ENCODE peak calls at places on chromosomes 5 and 9, in five cellular contexts. T is hepatocyte, S is mammary epithelial cell, E is HepG2, B is Peyer's patch. G is an unnamed sample.

GRCh38 chr9:129011761-129012281 is 16.3 kb downstream of the SH3GLB2 start:
- DNase-seq in T (no peak), S (no peak), E (no peak), B (no peak), G (no peak)

GRCh38 chr5:173196133-173196952 is 38.7 kb downstream of the NKX2-5 start:
- DNase-seq in T (no peak), S (no peak), E (peak), B (no peak), G (no peak)

GRCh38 chr5:79109527-79110492 is 1.8 kb upstream of the BHMT start:
- DNase-seq in T (peak), S (no peak), E (peak), B (peak), G (no peak)

GRCh38 chr5:29972597-29972996 is 1220.9 kb upstream of the CDH6 start:
- DNase-seq in T (no peak), S (no peak), E (no peak), B (no peak), G (no peak)

GRCh38 chr5:117182104-117182503 is 607.5 kb upstream of the SEMA6A start:
- DNase-seq in T (no peak), S (no peak), E (no peak), B (no peak), G (no peak)

GRCh38 chr9:70995511-70995910 is 125.9 kb downstream of the TRPM3 start:
- DNase-seq in T (no peak), S (no peak), E (no peak), B (no peak), G (no peak)

GRCh38 chr5:180844432-180844831 is 16.6 kb downstream of the ZFP62 start:
- DNase-seq in T (no peak), S (no peak), E (no peak), B (no peak), G (no peak)

GRCh38 chr9:132998861-132999635 is 20.6 kb downstream of the GFI1B start:
- DNase-seq in T (no peak), S (no peak), E (no peak), B (no peak), G (no peak)

GRCh38 chr9:131986089-131986488 is 93.6 kb downstream of the MED27 start:
- DNase-seq in T (no peak), S (no peak), E (no peak), B (no peak), G (no peak)

GRCh38 chr9:108620767-108621166 is 235.0 kb downstream of the ACTL7B start:
- DNase-seq in T (no peak), S (no peak), E (no peak), B (no peak), G (no peak)

GRCh38 chr5:174165406-174165805 is 119.9 kb downstream of the NSG2 start:
- DNase-seq in T (no peak), S (no peak), E (no peak), B (no peak), G (no peak)

GRCh38 chr9:132235894-132236661 is 74.2 kb downstream of the NTNG2 start:
- DNase-seq in T (peak), S (peak), E (peak), B (peak), G (peak)

GRCh38 chr9:91192785-91193657 is 168.7 kb downstream of the AUH start:
- DNase-seq in T (peak), S (peak), E (peak), B (peak), G (peak)

GRCh38 chr9:36935332-36935731 is 98.7 kb downstream of the PAX5 start:
- DNase-seq in T (no peak), S (no peak), E (no peak), B (no peak), G (no peak)

GRCh38 chr5:120682851-120683250 is 218.8 kb downstream of the PRR16 start:
- DNase-seq in T (no peak), S (no peak), E (no peak), B (no peak), G (no peak)

GRCh38 chr9:137082222-137082924 is 4.4 kb upstream of the MAN1B1 start:
- DNase-seq in T (no peak), S (no peak), E (no peak), B (no peak), G (no peak)

GRCh38 chr5:5154733-5155132 is 14.6 kb downstream of the ADAMTS16 start:
- DNase-seq in T (no peak), S (no peak), E (no peak), B (no peak), G (no peak)

GRCh38 chr5:6725448-6725847 is 12.2 kb downstream of the TENT4A start:
- DNase-seq in T (no peak), S (no peak), E (no peak), B (no peak), G (no peak)

GRCh38 chr9:72137697-72138365 is 11.4 kb upstream of the GDA start:
- DNase-seq in T (no peak), S (no peak), E (no peak), B (no peak), G (no peak)

GRCh38 chr5:10118150-10118549 is 131.5 kb downstream of the ATPSCKMT start:
- DNase-seq in T (no peak), S (no peak), E (no peak), B (no peak), G (no peak)

GRCh38 chr9:96080364-96080763 is 204.9 kb downstream of the ERCC6L2 start:
- DNase-seq in T (peak), S (peak), E (no peak), B (no peak), G (no peak)

GRCh38 chr9:97747201-97747965 is 50.2 kb upstream of the XPA start:
- DNase-seq in T (peak), S (no peak), E (no peak), B (no peak), G (no peak)

GRCh38 chr9:82038897-82039296 is 50.3 kb downstream of the SPATA31D1 start:
- DNase-seq in T (no peak), S (no peak), E (no peak), B (no peak), G (no peak)

GRCh38 chr5:61967681-61968080 is 338.3 kb upstream of the KIF2A start:
- DNase-seq in T (no peak), S (no peak), E (no peak), B (no peak), G (no peak)

GRCh38 chr9:76181020-76181641 is 213.1 kb downstream of the RFK start:
- DNase-seq in T (peak), S (peak), E (no peak), B (no peak), G (peak)

GRCh38 chr5:149747141-149747832 is 17.2 kb downstream of the PPARGC1B start:
- DNase-seq in T (peak), S (peak), E (no peak), B (peak), G (no peak)

DNA sequence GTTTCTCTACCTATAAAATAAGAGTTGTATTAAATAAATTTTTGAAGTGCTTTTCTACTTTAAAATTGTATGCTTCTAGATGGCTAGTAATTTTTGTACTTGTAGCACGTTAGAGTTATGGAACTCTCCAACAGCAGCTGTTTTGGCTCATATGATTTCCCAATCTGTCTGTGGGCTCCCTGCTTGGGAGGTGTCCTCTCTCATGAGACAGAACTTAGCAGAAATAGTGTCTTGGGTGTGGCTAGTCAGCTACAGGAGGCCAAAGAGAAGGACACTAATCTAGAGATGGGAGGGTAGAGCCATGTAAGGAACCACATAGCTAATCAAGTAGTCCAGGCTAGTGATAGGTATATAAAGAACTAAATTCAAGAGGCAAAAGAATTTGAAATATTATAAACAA is 78.4 kb upstream of the DAB2 start:
- DNase-seq in T (no peak), S (no peak), E (no peak), B (peak), G (no peak)
- H3K4me3 ChIP-seq in T (no peak), S (no peak), E (no peak), B (no peak), G (no peak)

GRCh38 chr5:100903036-100903887 is at the start of gene ST8SIA4:
- DNase-seq in T (peak), S (peak), E (no peak), B (peak), G (peak)
- H3K4me3 ChIP-seq in T (peak), S (peak), E (no peak), B (peak), G (peak)

DNA sequence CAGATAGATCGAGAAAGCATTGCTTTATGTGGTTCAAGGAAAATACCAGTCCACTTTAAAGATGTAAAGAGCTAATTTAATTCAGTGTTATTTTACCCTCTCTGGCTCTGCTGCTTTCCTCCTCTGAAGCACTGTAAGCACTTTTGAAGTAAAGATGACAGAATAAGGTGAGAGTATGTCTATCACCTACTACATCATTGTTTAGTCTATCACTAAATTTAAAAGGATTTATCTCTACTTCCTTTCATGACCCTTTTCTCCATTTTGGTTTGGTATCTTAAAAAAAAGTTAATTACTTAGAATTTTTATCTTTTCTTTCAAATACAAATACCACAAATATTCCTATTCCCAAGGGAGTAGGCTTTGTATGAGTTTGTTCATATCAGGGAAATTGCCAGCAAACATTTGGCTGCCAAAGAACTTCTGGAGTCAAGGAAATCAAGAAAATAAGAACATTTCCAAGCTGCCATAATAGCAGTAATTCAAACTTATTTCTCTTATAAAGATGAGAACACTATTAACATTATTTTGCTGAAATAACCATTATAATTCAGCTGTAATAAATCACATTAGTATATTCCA is 77.8 kb downstream of the SLC38A9 start:
- DNase-seq in T (no peak), S (no peak), E (no peak), B (no peak), G (peak)
- H3K4me3 ChIP-seq in T (no peak), S (no peak), E (no peak), B (no peak), G (no peak)

DNA sequence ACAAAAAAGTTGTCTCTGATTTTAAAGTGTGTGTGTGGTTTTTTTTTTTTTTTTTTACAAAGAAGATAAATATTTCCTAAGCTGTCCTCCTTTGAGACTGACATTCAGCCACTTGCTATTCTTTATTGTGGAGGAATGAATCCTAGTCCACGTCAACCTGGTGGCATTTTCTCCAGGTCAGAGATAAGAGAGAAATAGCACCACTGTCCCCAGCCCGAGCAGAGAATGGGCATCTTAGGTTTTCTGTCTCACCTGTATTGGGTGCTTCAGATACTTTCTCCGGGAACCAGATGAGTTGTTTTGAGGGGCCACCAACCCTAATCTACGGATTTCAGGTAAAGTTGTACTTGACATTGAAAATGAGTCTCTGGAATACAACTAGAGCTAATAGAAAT is 1.4 kb downstream of the ITGA2 start:
- DNase-seq in T (no peak), S (no peak), E (no peak), B (no peak), G (no peak)
- H3K4me3 ChIP-seq in T (peak), S (peak), E (peak), B (no peak), G (peak)

GRCh38 chr5:132641841-132642240 is 16.1 kb upstream of the IL13 start:
- DNase-seq in T (no peak), S (no peak), E (no peak), B (no peak), G (no peak)

GRCh38 chr5:132640613-132641012 is 17.4 kb upstream of the IL13 start:
- DNase-seq in T (no peak), S (no peak), E (no peak), B (no peak), G (no peak)

GRCh38 chr5:132641241-132641723 is 16.7 kb upstream of the IL13 start:
- DNase-seq in T (no peak), S (no peak), E (no peak), B (no peak), G (no peak)

GRCh38 chr5:132635873-132636272 is 22.1 kb upstream of the IL13 start:
- DNase-seq in T (no peak), S (no peak), E (no peak), B (no peak), G (no peak)

DNA sequence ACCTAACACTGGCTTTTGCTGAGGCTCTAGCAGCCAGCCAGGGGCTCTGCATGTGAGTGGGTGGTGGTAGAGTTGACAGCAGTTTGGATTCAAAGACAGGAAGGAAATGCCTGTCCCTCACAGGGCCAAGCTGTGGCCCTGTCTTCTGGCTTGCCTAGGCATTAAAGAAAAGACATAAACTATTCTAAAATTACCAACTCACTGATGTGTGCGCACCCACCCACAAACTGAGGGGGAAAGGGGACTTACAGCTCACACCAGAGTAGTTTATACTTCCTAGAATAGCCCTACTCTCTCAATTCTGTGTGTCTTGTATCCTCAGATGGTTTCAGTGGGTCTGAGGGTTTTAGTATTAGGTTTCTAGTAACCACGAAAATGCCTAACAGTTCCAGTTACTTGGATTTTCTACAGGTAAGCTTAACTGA is 18.3 kb upstream of the IL13 start:
- DNase-seq in T (no peak), S (no peak), E (no peak), B (no peak), G (no peak)
- H3K4me3 ChIP-seq in T (no peak), S (no peak), E (no peak), B (no peak), G (no peak)

G was measured in astrocyte of the cerebellum.